ENCODE peak calls at places on chromosomes 6 and 20, in nine cellular contexts. T is cardiac fibroblast, I is adrenal gland, S is cardiac muscle cell, B is skeletal muscle cell, H is astrocyte, M is astrocyte of the spinal cord, Y is NB4, P is tibial nerve. D is an unnamed sample.

GRCh38 chr6:170505306-170505705 is 47.8 kb downstream of the PSMB1 start:
- DNase-seq in S (no peak), H (no peak), P (no peak), B (no peak), T (no peak), M (no peak), I (no peak), Y (no peak), D (no peak)

GRCh38 chr6:15662246-15663056 is at the start of gene DTNBP1:
- DNase-seq in T (peak), B (no peak), P (peak), S (peak), Y (peak), M (peak), I (peak), H (peak), D (no peak)

GRCh38 chr20:40945189-40945588 is 83.4 kb upstream of the TOP1 start:
- DNase-seq in T (no peak), P (no peak), S (no peak), Y (no peak), B (no peak), H (no peak), M (no peak), I (no peak), D (no peak)

GRCh38 chr20:17620371-17621228 is 50.7 kb downstream of the DSTN start:
- DNase-seq in M (no peak), I (peak), S (no peak), H (no peak), Y (no peak), B (no peak), T (no peak), P (no peak), D (no peak)

GRCh38 chr6:20716865-20717264 is 182.6 kb downstream of the CDKAL1 start:
- DNase-seq in H (no peak), M (no peak), B (no peak), S (no peak), I (no peak), T (no peak), P (no peak), Y (no peak), D (no peak)

GRCh38 chr6:111950661-111951426 is 77.6 kb upstream of the FYN start:
- DNase-seq in Y (no peak), M (peak), H (peak), I (no peak), B (peak), T (peak), S (peak), P (no peak), D (peak)

GRCh38 chr20:52959125-52959524 is 13.0 kb upstream of the TSHZ2 start:
- DNase-seq in B (peak), T (no peak), H (no peak), S (peak), I (no peak), M (peak), Y (peak), P (no peak), D (no peak)

GRCh38 chr20:8036771-8037170 is 17.2 kb upstream of the TMX4 start:
- DNase-seq in H (no peak), P (no peak), Y (no peak), S (no peak), T (no peak), I (no peak), M (no peak), B (no peak), D (no peak)

GRCh38 chr6:14546036-14546435 is 428.5 kb downstream of the CD83 start:
- DNase-seq in P (no peak), Y (no peak), M (no peak), S (no peak), H (no peak), B (no peak), T (no peak), I (no peak), D (no peak)

GRCh38 chr6:39891976-39892375 is 42.3 kb downstream of the MOCS1 start:
- DNase-seq in M (no peak), H (no peak), S (peak), I (no peak), B (no peak), Y (no peak), T (peak), P (no peak), D (no peak)

GRCh38 chr6:16069222-16069621 is 59.7 kb upstream of the MYLIP start:
- DNase-seq in H (no peak), I (no peak), P (no peak), M (no peak), T (no peak), Y (no peak), B (no peak), S (no peak), D (no peak)

GRCh38 chr6:19860235-19860877 is 23.2 kb downstream of the ID4 start:
- DNase-seq in P (no peak), Y (no peak), B (no peak), T (no peak), I (no peak), H (no peak), S (no peak), M (no peak), D (no peak)

GRCh38 chr20:63829943-63830820 is 882 bp downstream of the ZBTB46 start:
- DNase-seq in T (no peak), B (no peak), Y (peak), M (no peak), P (no peak), H (no peak), S (no peak), I (no peak), D (peak)

GRCh38 chr6:61842005-61842404 is 444.0 kb downstream of the KHDRBS2 start:
- DNase-seq in H (no peak), S (no peak), B (no peak), I (no peak), Y (no peak), M (no peak), P (no peak), T (no peak), D (no peak)

GRCh38 chr6:16676978-16677377 is 84.3 kb downstream of the ATXN1 start:
- DNase-seq in Y (no peak), S (peak), I (peak), M (peak), B (no peak), T (peak), H (peak), P (no peak), D (peak)

GRCh38 chr6:5513393-5513792 is 252.1 kb downstream of the FARS2 start:
- DNase-seq in I (no peak), S (no peak), Y (no peak), H (no peak), B (no peak), P (no peak), M (no peak), T (no peak), D (no peak)

GRCh38 chr20:51800132-51800721 is 2.1 kb downstream of the SALL4 start:
- DNase-seq in B (no peak), Y (peak), H (no peak), T (peak), P (peak), S (peak), I (peak), M (peak), D (no peak)

GRCh38 chr6:97812940-97813339 is 529.9 kb upstream of the MMS22L start:
- DNase-seq in P (no peak), I (no peak), M (no peak), B (no peak), H (peak), S (no peak), Y (no peak), T (no peak), D (no peak)

GRCh38 chr6:111238464-111239119 is 151.3 kb downstream of the SLC16A10 start:
- DNase-seq in T (peak), H (peak), S (no peak), Y (peak), I (no peak), M (no peak), B (no peak), P (no peak), D (no peak)

GRCh38 chr6:111602481-111603404 is 2.9 kb downstream of the TRAF3IP2 start:
- DNase-seq in B (peak), Y (no peak), T (peak), P (no peak), M (peak), I (no peak), S (peak), H (peak), D (no peak)

GRCh38 chr20:50537546-50538201 is 27.5 kb downstream of the PTPN1 start:
- DNase-seq in Y (no peak), P (no peak), S (no peak), T (no peak), M (no peak), B (no peak), I (no peak), H (no peak), D (no peak)

GRCh38 chr20:62828551-62829230 is 11.8 kb downstream of the COL9A3 start:
- DNase-seq in I (no peak), M (no peak), Y (no peak), P (no peak), H (no peak), S (no peak), T (no peak), B (no peak), D (no peak)

GRCh38 chr20:35854697-35855434 is 83.1 kb downstream of the PHF20 start:
- DNase-seq in P (no peak), Y (no peak), S (no peak), B (no peak), I (no peak), H (peak), T (peak), M (no peak), D (no peak)

GRCh38 chr6:30009113-30009512 is 52.0 kb upstream of the POLR1H start:
- DNase-seq in H (no peak), S (no peak), T (no peak), M (no peak), P (no peak), B (no peak), Y (no peak), I (no peak), D (no peak)

GRCh38 chr6:166556336-166556735 is 30.1 kb downstream of the RAMACL start:
- DNase-seq in Y (no peak), I (no peak), S (no peak), T (no peak), H (peak), P (no peak), M (no peak), B (peak), D (no peak)

GRCh38 chr6:129102741-129103140 is 219.8 kb downstream of the LAMA2 start:
- DNase-seq in I (no peak), P (peak), B (peak), H (no peak), T (peak), S (peak), M (no peak), Y (no peak), D (no peak)

GRCh38 chr6:56023829-56024228 is 148.4 kb upstream of the BMP5 start:
- DNase-seq in I (no peak), B (no peak), T (no peak), H (no peak), Y (no peak), S (no peak), P (no peak), M (no peak), D (no peak)

GRCh38 chr6:4936681-4937041 is 67.2 kb downstream of the RPP40 start:
- DNase-seq in S (peak), M (peak), Y (peak), T (peak), P (peak), I (peak), H (peak), B (no peak), D (no peak)

GRCh38 chr6:25918083-25918683 is 12.3 kb downstream of the SLC17A2 start:
- DNase-seq in S (no peak), T (no peak), Y (no peak), M (no peak), P (no peak), H (no peak), B (no peak), I (no peak), D (no peak)

GRCh38 chr6:2940010-2940850 is 31.1 kb downstream of the SERPINB6 start:
- DNase-seq in M (no peak), P (no peak), T (no peak), S (no peak), I (peak), Y (peak), H (no peak), B (no peak), D (no peak)
- H3K4me3 ChIP-seq in M (no peak), P (peak), T (no peak), S (no peak), I (no peak), Y (peak), H (no peak), B (no peak), D (no peak)

DNA sequence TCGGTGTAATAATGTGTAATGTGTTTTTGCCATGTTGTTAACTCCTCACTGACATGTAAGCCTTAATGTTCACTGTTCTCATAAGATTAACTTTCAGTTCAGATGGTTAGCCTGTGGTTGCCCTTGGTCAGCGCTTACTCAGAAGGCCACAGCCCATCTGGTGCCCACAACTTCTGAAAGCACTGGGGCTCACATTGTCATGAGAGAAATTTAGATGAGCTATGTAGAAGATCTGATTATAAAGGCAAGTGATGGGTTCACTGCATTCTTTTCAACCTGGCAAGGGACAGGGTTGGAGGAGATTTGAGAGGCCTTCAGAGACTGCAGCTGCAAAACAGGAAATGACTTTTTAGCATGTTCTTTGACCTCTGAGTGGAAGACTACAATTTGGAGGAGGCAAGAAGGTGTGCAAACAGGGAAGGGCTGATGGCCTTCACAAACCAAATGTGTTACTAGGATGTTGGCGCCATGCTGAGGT is 242.3 kb upstream of the SUPT3H start:
- DNase-seq in S (peak), Y (peak), M (peak), P (no peak), T (peak), H (peak), I (no peak), B (no peak), D (no peak)
- H3K4me3 ChIP-seq in S (no peak), Y (no peak), M (no peak), P (no peak), T (no peak), H (no peak), I (no peak), B (no peak), D (no peak)

GRCh38 chr20:61254881-61255589 is 3.0 kb downstream of the CDH4 start:
- DNase-seq in M (peak), S (no peak), T (peak), H (peak), P (no peak), I (no peak), Y (no peak), B (no peak), D (peak)

GRCh38 chr20:61251529-61252393 is at the start of gene CDH4:
- DNase-seq in S (peak), M (no peak), T (no peak), Y (no peak), B (no peak), P (no peak), H (no peak), I (no peak), D (no peak)

GRCh38 chr20:61252601-61253263 is 671 bp downstream of the CDH4 start:
- DNase-seq in Y (no peak), T (peak), S (peak), B (no peak), I (no peak), M (peak), P (no peak), H (no peak), D (no peak)

GRCh38 chr20:61253640-61254511 is 1.8 kb downstream of the CDH4 start:
- DNase-seq in M (peak), T (peak), P (no peak), S (peak), Y (no peak), H (peak), I (no peak), B (no peak), D (no peak)

GRCh38 chr20:61253264-61253639 is 1.2 kb downstream of the CDH4 start:
- DNase-seq in T (peak), Y (no peak), I (no peak), B (no peak), S (peak), H (no peak), M (peak), P (no peak), D (no peak)
- H3K4me3 ChIP-seq in T (no peak), Y (no peak), I (no peak), B (peak), S (peak), H (peak), M (peak), P (peak), D (peak)

GRCh38 chr6:136763716-136764521 is 28.4 kb downstream of the MAP3K5 start:
- DNase-seq in H (no peak), S (no peak), M (no peak), B (no peak), T (no peak), Y (peak), P (no peak), I (no peak), D (no peak)
- H3K4me3 ChIP-seq in H (no peak), S (no peak), M (no peak), B (no peak), T (no peak), Y (no peak), P (no peak), I (no peak), D (no peak)

D was measured in epithelial cell of proximal tubule.